ENCODE peak calls at places on chromosome 16, in four cellular contexts. W is A549, M is left lung, B is brain microvascular endothelial cell. T is an unnamed sample.
A peak's percentile ranks its signal among the peaks of the same experiment; 100 is the strongest.

GRCh38 chr16:1823821-1824220 is 2.8 kb downstream of the HAGH start:
- DNase-seq in B (peak; percentile 37), M (no peak), W (peak; percentile 70), T (no peak)

GRCh38 chr16:85413713-85414663 is 199.1 kb upstream of the GSE1 start:
- DNase-seq in B (no peak), M (peak; percentile 20), W (no peak), T (no peak)

GRCh38 chr16:77307764-77308561 is 108.8 kb downstream of the SYCE1L start:
- DNase-seq in B (peak; percentile 76), M (no peak), W (peak; percentile 73), T (no peak)

GRCh38 chr16:8768701-8769100 is 28.7 kb downstream of the TMEM186 start:
- DNase-seq in B (no peak), M (no peak), W (no peak), T (no peak)

GRCh38 chr16:74035816-74036215 is 260.8 kb upstream of the PSMD7 start:
- DNase-seq in M (no peak), B (peak; percentile 5), W (peak; percentile 25), T (no peak)

GRCh38 chr16:68786685-68787418 is 49.8 kb downstream of the CDH1 start:
- DNase-seq in W (peak; percentile 25), M (no peak), B (peak; percentile 79), T (no peak)

GRCh38 chr16:1040346-1040745 is 32.2 kb upstream of the SSTR5 start:
- DNase-seq in W (no peak), M (no peak), B (no peak), T (no peak)

GRCh38 chr16:84648595-84649510 is 542 bp downstream of the KLHL36 start:
- DNase-seq in W (no peak), B (no peak), M (peak; percentile 94), T (no peak)

GRCh38 chr16:72927199-72928088 is 120.5 kb downstream of the ZFHX3 start:
- DNase-seq in B (peak; percentile 53), W (peak; percentile 78), M (peak; percentile 84), T (no peak)

DNA sequence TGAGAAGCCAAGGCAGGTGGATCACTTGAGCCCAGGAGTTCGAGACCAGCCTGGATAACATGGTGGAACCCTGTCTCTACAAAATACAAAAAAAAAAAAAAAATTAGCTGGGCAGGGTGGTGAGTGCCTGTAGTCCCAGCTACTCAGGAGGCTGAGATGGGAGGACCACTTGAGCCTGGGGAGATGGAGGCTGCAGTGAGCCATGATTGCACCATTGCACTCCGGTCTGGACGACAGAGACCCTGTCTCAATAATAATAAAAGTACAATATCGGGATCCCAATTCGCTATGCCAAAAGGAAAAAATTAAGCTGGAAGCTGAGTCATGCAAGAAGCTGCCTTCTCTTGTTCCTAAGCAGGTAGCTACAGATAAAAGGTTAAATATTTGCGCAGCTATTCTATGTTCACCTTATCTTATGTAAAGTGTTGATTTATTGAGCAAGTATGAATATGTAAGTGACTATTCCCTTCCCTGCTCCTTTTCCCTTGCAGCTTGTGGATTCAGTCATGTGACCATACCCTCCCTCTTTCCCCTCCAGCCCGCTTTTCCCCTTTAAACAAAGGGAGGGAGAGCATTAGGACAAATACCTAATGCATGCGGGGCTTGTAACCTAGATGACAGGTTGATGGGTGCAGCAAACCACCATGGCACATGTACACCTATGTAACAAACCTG is 112.0 kb downstream of the LITAF start:
- DNase-seq in B (no peak), W (peak; percentile 35), M (no peak), T (no peak)
- H3K27ac ChIP-seq in B (no peak overlapping the region), W (peak overlapping the region; percentile 57), M (no peak overlapping the region), T (no peak overlapping the region)

GRCh38 chr16:17084134-17084533 is 386.6 kb downstream of the XYLT1 start:
- DNase-seq in M (no peak), B (no peak), W (no peak), T (no peak)

GRCh38 chr16:17078950-17079631 is 391.7 kb downstream of the XYLT1 start:
- DNase-seq in W (no peak), B (no peak), M (no peak), T (no peak)

GRCh38 chr16:17080105-17080504 is 390.7 kb downstream of the XYLT1 start:
- DNase-seq in W (no peak), B (no peak), M (no peak), T (no peak)

GRCh38 chr16:17083628-17084027 is 387.1 kb downstream of the XYLT1 start:
- DNase-seq in M (no peak), B (no peak), W (no peak), T (no peak)

GRCh38 chr16:17082126-17082882 is 388.5 kb downstream of the XYLT1 start:
- DNase-seq in M (no peak), B (no peak), W (no peak), T (no peak)
- H3K4me3 ChIP-seq in M (no peak overlapping the region), B (no peak overlapping the region), W (no peak overlapping the region), T (no peak overlapping the region)

GRCh38 chr16:47320546-47321315 is 140.1 kb downstream of the ITFG1 start:
- DNase-seq in M (no peak), W (no peak), B (no peak), T (no peak)

GRCh38 chr16:47317465-47318240 is 143.2 kb downstream of the ITFG1 start:
- DNase-seq in B (no peak), W (no peak), M (no peak), T (no peak)

GRCh38 chr16:47323241-47323640 is 137.6 kb downstream of the ITFG1 start:
- DNase-seq in M (no peak), W (no peak), B (no peak), T (no peak)
- TF ChIP-seq CTCF in M (no peak), W (no peak), B (peak; percentile 46), T (no peak)

GRCh38 chr16:20854963-20855362 is 45.2 kb downstream of the DCUN1D3 start:
- DNase-seq in M (no peak), W (no peak), B (no peak), T (no peak)

GRCh38 chr16:20862162-20862960 is 37.8 kb downstream of the DCUN1D3 start:
- DNase-seq in W (no peak), M (peak; percentile 61), B (no peak), T (no peak)

GRCh38 chr16:20857281-20857680 is 42.9 kb downstream of the DCUN1D3 start:
- DNase-seq in B (no peak), M (no peak), W (no peak), T (no peak)

GRCh38 chr16:20853981-20854620 is 46.1 kb downstream of the DCUN1D3 start:
- DNase-seq in M (no peak), W (no peak), B (no peak), T (no peak)

GRCh38 chr16:20859699-20860098 is 40.5 kb downstream of the DCUN1D3 start:
- DNase-seq in W (no peak), M (no peak), B (no peak), T (no peak)
- H3K27ac ChIP-seq in W (peak overlapping the region; percentile 52), M (peak overlapping the region; percentile 5), B (no peak overlapping the region), T (peak overlapping the region; percentile 40)

GRCh38 chr16:67481561-67482259 is 753 bp upstream of the ATP6V0D1 start:
- DNase-seq in M (no peak), W (no peak), B (no peak), T (no peak)
- H3K4me3 ChIP-seq in M (peak overlapping the region; percentile 98), W (peak overlapping the region; percentile 91), B (peak overlapping the region; percentile 62), T (peak overlapping the region; percentile 92)

DNA sequence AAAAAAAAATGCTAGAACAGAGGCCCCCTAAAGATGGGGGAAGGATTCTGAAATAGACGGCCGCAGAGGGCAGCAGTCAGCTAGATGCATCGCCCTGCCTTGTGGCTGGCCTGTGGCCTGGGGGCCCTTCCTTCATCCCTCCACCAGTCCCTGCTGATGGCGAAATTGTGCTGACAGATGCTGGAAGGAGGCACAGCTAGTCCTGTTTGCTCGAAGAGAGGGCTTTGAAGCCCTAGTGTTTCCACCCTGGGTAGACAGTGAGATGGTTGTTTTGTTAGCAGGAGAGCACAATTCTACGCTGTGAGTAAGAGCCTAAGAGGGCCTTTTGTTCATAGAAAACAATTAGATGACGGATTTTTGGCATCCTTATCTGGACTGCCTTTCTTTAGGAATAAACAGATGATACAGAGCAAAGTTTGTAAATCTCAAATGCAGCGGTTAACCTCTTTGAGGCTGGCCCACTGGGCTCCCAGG is 22.9 kb downstream of the VPS35L start:
- DNase-seq in M (no peak), B (no peak), W (no peak), T (no peak)
- TF ChIP-seq CTCF in M (no peak), B (no peak), W (no peak), T (no peak)

GRCh38 chr16:15667091-15667742 is 17.2 kb downstream of the NDE1 start:
- DNase-seq in W (no peak), M (no peak), B (no peak), T (no peak)

GRCh38 chr16:15660203-15660601 is 10.2 kb downstream of the NDE1 start:
- DNase-seq in W (no peak), M (no peak), B (no peak), T (no peak)

GRCh38 chr16:15665107-15665506 is 15.1 kb downstream of the NDE1 start:
- DNase-seq in W (no peak), M (no peak), B (no peak), T (no peak)
- H3K27ac ChIP-seq in W (no peak overlapping the region), M (no peak overlapping the region), B (no peak overlapping the region), T (no peak overlapping the region)

GRCh38 chr16:75263963-75264445 is 12.6 kb upstream of the BCAR1 start:
- DNase-seq in M (peak; percentile 37), B (no peak), W (no peak), T (no peak)
- H3K4me3 ChIP-seq in M (no peak overlapping the region), B (peak overlapping the region; percentile 94), W (peak overlapping the region; percentile 97), T (peak overlapping the region; percentile 99)

GRCh38 chr16:50802000-50802399 is 60.1 kb downstream of the CYLD start:
- DNase-seq in B (peak; percentile 73), W (no peak), M (no peak), T (no peak)

GRCh38 chr16:50800074-50800473 is 58.2 kb downstream of the CYLD start:
- DNase-seq in W (no peak), B (no peak), M (no peak), T (no peak)

GRCh38 chr16:50804290-50804907 is 62.5 kb downstream of the CYLD start:
- DNase-seq in W (no peak), B (no peak), M (no peak), T (no peak)

GRCh38 chr16:50806099-50807062 is 64.5 kb downstream of the CYLD start:
- DNase-seq in B (peak; percentile 86), W (peak; percentile 88), M (peak; percentile 85), T (peak; percentile 43)

DNA sequence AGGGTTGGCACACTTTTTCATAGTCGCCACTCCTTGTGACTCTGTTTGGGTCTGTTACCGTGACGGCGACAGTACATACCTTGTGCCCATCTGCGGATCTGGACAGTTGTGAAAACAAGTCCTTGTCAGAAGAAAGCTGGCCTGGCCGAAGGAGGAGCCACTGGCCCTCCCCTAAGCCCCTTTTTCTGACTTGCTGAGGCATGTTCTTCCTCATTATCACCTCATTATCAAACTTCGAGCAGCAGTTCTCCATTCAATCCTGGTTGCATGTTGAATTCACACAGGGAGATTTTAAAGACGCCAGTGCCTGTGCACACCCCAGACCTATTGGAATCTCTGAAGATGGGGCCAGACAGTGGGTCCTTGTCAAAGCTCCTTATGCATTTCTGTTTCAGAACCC is 61.1 kb downstream of the CYLD start:
- DNase-seq in B (no peak), W (peak; percentile 13), M (no peak), T (no peak)
- TF ChIP-seq CTCF in B (no peak), W (no peak), M (no peak), T (no peak)